ENCODE peak calls at places on chromosomes 1 and 21, in four cellular contexts. A is heart left ventricle, Q is OCI-LY7, M is ovary. Z is an unnamed sample.

GRCh38 chr1:46181343-46182260 is 5.3 kb upstream of the P3R3URF start:
- DNase-seq in A (no peak), Q (no peak), M (no peak), Z (no peak)

GRCh38 chr1:175009532-175009931 is 9.8 kb downstream of the CACYBP start:
- DNase-seq in A (no peak), Q (no peak), M (no peak), Z (no peak)

GRCh38 chr1:207828485-207829158 is 76.8 kb downstream of the CD46 start:
- DNase-seq in A (peak; percentile 81), Q (peak; percentile 68), M (peak; percentile 72), Z (peak; percentile 48)

GRCh38 chr1:95716097-95716496 is 482.1 kb downstream of the RWDD3 start:
- DNase-seq in A (no peak), Q (no peak), M (no peak), Z (no peak)

GRCh38 chr21:42245348-42246185 is 26.6 kb downstream of the ABCG1 start:
- DNase-seq in A (no peak), Q (no peak), M (no peak), Z (no peak)

GRCh38 chr21:45542667-45543370 is 579 bp upstream of the SLC19A1 start:
- DNase-seq in A (peak; percentile 11), Q (no peak), M (peak; percentile 66), Z (peak; percentile 8)

GRCh38 chr21:28375708-28376385 is 616.8 kb downstream of the LTN1 start:
- DNase-seq in A (no peak), Q (no peak), M (no peak), Z (no peak)

GRCh38 chr21:45591619-45592207 is 49.5 kb upstream of the SLC19A1 start:
- DNase-seq in A (no peak), Q (no peak), M (no peak), Z (no peak)

GRCh38 chr1:109267743-109268300 is 15.1 kb downstream of the PSRC1 start:
- DNase-seq in A (no peak), Q (no peak), M (peak; percentile 29), Z (peak; percentile 25)

GRCh38 chr1:226542623-226543103 is 5.9 kb upstream of the STUM start:
- DNase-seq in A (peak; percentile 64), Q (no peak), M (no peak), Z (no peak)

GRCh38 chr1:18069903-18070302 is 37.7 kb upstream of the IGSF21 start:
- DNase-seq in A (no peak), Q (no peak), M (no peak), Z (no peak)

GRCh38 chr1:166865931-166866330 is 10.1 kb downstream of the TADA1 start:
- DNase-seq in A (no peak), Q (no peak), M (no peak), Z (no peak)

GRCh38 chr21:39647476-39647875 is 34.7 kb downstream of the B3GALT5 start:
- DNase-seq in A (no peak), Q (no peak), M (no peak), Z (no peak)

GRCh38 chr1:201536542-201536941 is 2.4 kb upstream of the NAV1 start:
- DNase-seq in A (no peak), Q (no peak), M (no peak), Z (no peak)

GRCh38 chr1:11882814-11883538 is 24.2 kb upstream of the NPPB start:
- DNase-seq in A (peak; percentile 88), Q (no peak), M (no peak), Z (no peak)

GRCh38 chr21:32562426-32562825 is 22.9 kb downstream of the TCP10L start:
- DNase-seq in A (peak; percentile 62), Q (no peak), M (peak; percentile 70), Z (no peak)

GRCh38 chr21:41616063-41616591 is 108.2 kb upstream of the TMPRSS2 start:
- DNase-seq in A (no peak), Q (no peak), M (no peak), Z (peak; percentile 28)

GRCh38 chr1:111585461-111586100 is 34.0 kb upstream of the RAP1A start:
- DNase-seq in A (no peak), Q (no peak), M (no peak), Z (no peak)

GRCh38 chr1:234768569-234769283 is 158.7 kb upstream of the IRF2BP2 start:
- DNase-seq in A (no peak), Q (no peak), M (no peak), Z (no peak)

GRCh38 chr1:116940809-116941640 is 31.3 kb downstream of the PTGFRN start:
- DNase-seq in A (no peak), Q (no peak), M (no peak), Z (no peak)

GRCh38 chr1:41387667-41388091 is 26.4 kb downstream of the FOXO6 start:
- DNase-seq in A (peak; percentile 90), Q (no peak), M (peak; percentile 94), Z (no peak)

GRCh38 chr21:15221799-15222386 is 157.1 kb upstream of the NRIP1 start:
- DNase-seq in A (peak; percentile 64), Q (no peak), M (no peak), Z (no peak)

GRCh38 chr1:36154765-36155559 is 998 bp upstream of the MAP7D1 start:
- DNase-seq in A (peak; percentile 69), Q (no peak), M (peak; percentile 74), Z (no peak)

GRCh38 chr1:35215346-35215745 is 22.4 kb upstream of the SFPQ start:
- DNase-seq in A (no peak), Q (no peak), M (no peak), Z (no peak)

GRCh38 chr1:24443241-24443656 is 27.6 kb downstream of the NIPAL3 start:
- DNase-seq in A (no peak), Q (no peak), M (no peak), Z (no peak)

GRCh38 chr1:67746299-67746698 is 61.3 kb downstream of the GADD45A start:
- DNase-seq in A (no peak), Q (no peak), M (peak; percentile 62), Z (no peak)

GRCh38 chr1:12407050-12407961 is 177.5 kb downstream of the VPS13D start:
- DNase-seq in A (peak; percentile 27), Q (no peak), M (no peak), Z (no peak)

GRCh38 chr1:204108312-204109141 is 35.6 kb downstream of the SOX13 start:
- DNase-seq in A (no peak), Q (no peak), M (no peak), Z (no peak)

GRCh38 chr1:224067621-224068457 is 46.1 kb upstream of the FBXO28 start:
- DNase-seq in A (no peak), Q (no peak), M (no peak), Z (no peak)

GRCh38 chr1:2381741-2382620 is 9.4 kb downstream of the MORN1 start:
- DNase-seq in A (peak; percentile 85), Q (peak; percentile 66), M (peak; percentile 90), Z (peak; percentile 70)

GRCh38 chr1:228140724-228141081 is 624 bp downstream of the GUK1 start:
- DNase-seq in A (no peak), Q (peak; percentile 26), M (no peak), Z (no peak)

GRCh38 chr1:114755006-114755936 is 2.5 kb downstream of the CSDE1 start:
- DNase-seq in A (no peak), Q (peak; percentile 16), M (no peak), Z (no peak)
- H3K4me3 ChIP-seq in A (peak overlapping the region; percentile 98), Q (peak overlapping the region; percentile 90), M (no peak overlapping the region), Z (peak overlapping the region; percentile 99)

GRCh38 chr1:6126028-6126427 is 54.1 kb downstream of the CHD5 start:
- DNase-seq in A (no peak), Q (no peak), M (no peak), Z (peak; percentile 13)

GRCh38 chr1:6129313-6129712 is 50.8 kb downstream of the CHD5 start:
- DNase-seq in A (no peak), Q (no peak), M (no peak), Z (peak; percentile 25)

GRCh38 chr1:6126521-6127067 is 53.5 kb downstream of the CHD5 start:
- DNase-seq in A (no peak), Q (no peak), M (no peak), Z (no peak)

GRCh38 chr1:6128276-6129081 is 51.6 kb downstream of the CHD5 start:
- DNase-seq in A (no peak), Q (no peak), M (no peak), Z (peak; percentile 40)

DNA sequence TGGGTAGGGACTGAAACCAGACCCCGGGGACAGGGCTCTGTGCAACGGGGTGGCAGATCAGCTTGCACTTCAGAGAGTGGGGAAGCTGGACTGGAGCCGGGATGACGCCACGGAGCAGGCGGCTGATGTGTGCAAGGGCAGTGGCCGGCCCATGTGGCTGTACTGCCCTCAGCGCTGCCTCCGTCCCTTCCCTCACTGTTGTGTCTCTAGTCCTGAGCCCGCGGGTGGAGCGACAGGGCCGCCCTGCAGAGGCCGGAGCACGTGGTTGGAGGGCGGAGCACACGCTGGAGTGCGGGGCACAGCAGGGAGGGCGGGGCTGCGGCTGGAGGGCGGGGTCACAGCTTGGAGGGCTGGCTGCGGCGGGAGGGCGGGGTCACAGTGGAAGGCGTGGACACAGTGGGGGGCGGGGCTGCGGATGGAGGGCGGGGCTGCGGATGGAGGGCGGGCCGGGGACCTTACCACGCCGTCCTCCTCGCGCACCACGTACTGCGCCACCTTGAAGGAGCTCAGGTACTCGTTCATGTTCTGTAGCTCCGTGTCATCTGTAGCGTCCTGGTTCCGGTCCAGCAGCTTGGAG is 52.4 kb downstream of the CHD5 start:
- DNase-seq in A (peak; percentile 71), Q (peak; percentile 63), M (peak; percentile 82), Z (peak; percentile 32)
- H3K27ac ChIP-seq in A (no peak overlapping the region), Q (no peak overlapping the region), M (no peak overlapping the region), Z (no peak overlapping the region)

DNA sequence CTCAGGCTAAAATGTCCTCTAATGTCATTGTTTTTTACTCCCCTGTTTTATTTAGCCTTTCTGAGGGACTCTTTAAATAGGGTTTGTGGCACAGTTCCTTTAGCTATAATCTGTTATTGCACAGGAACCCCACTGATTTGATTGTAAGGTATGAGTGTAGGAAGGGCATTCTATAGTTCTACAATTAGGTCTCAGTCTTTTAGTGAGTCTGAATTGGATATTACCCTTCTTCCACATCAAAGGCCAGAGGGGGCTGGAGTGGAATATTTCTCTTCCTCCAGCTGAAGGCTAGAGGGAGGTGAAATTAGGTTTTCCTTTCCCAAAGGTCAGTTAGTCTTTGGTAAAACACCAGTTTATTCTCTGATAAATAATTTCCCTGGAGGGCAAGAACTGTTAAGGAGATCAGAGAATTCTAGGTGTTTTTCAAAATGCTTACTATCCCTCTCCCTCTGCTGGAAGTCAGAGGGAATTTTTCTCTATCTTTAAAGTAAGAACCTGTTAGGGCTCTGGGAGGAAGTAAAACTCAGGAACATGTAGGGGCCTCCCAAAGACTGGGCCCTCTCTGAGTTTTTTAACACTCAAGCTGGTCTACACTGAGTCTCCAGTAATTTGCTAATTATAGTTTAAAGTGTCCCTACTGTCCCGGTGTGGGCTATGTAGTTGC is 176.3 kb upstream of the ZNHIT6 start:
- DNase-seq in A (no peak), Q (no peak), M (no peak), Z (no peak)
- TF ChIP-seq CTCF in A (no peak), Q (peak; percentile 21), M (no peak), Z (peak; percentile 34)

DNA sequence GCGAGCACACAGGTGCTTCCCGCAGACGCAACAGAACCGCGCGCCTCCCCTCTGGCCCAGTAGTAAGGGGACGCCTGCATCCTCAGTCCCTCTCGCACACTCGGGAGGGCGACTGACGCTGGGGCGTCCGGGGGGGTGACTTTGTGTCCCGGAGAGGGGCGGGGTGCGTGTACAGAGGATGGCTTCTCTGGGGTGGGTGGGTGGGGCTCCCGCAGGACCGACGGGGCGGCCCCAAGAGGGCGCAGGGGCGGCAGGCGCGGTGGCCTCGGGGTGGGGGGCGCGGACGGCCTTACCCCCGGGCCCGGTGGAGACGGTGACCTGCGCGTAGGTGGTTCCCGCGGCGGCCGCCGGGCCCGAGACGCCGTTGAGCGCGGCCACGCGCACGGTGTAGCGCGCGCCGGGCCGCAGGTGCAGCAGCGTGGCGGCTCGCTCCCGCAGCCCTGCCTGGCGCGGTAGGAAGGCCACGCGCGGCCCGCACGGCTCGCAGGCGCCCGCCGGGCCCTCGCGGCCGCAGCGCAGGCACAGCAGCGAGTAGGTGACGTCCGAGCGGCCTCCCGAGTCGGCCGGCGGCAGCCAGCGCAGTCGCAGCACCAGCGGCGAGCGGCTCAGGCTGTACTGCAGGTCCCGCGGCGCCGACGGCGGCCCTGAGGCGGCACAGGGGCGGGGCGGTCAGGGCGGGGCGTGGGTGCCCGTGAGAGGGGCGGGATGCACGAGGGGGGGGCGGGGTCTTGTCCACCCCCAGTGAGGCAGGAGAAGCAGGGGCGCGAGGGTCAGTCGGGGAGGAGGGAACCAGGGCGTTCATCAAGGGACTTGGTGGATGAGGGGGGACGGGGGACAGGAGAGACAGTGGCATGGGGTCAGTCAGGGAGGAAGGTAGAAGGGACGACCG is 12.1 kb downstream of the EPHA10 start:
- DNase-seq in A (no peak), Q (no peak), M (no peak), Z (no peak)
- H3K4me3 ChIP-seq in A (peak overlapping the region; percentile 26), Q (no peak overlapping the region), M (no peak overlapping the region), Z (peak overlapping the region; percentile 59)

Z was measured in dorsolateral prefrontal cortex.